ENCODE peak calls at places on chromosomes 11 and 22, in nine cellular contexts. C is astrocyte of the spinal cord; L is transverse colon; Y is uterus; K is AG10803; P is CD8-positive, alpha-beta T cell; J is fibroblast of villous mesenchyme; Z is heart left ventricle; A is BE2C. M is an unnamed sample.

GRCh38 chr22:27107824-27108223 is 450.4 kb downstream of the MIAT start:
- DNase-seq in C (peak; percentile 91), L (peak; percentile 45), Y (peak; percentile 80), K (peak; percentile 96), P (peak; percentile 19), J (peak; percentile 93), Z (peak; percentile 78), A (peak; percentile 91), M (peak; percentile 87)

GRCh38 chr11:9095421-9095820 is 4.0 kb upstream of the SCUBE2 start:
- DNase-seq in C (no peak), L (peak; percentile 15), Y (no peak), K (no peak), P (no peak), J (no peak), Z (no peak), A (no peak), M (no peak)

GRCh38 chr22:22565991-22566390 is 6.9 kb upstream of the PRAME start:
- DNase-seq in C (no peak), L (no peak), Y (no peak), K (no peak), P (no peak), J (peak; percentile 60), Z (no peak), A (no peak), M (peak; percentile 67)

GRCh38 chr11:2780850-2781412 is 81.1 kb upstream of the KCNQ1OT1 start:
- DNase-seq in C (no peak), L (peak; percentile 2), Y (no peak), K (no peak), P (peak; percentile 2), J (no peak), Z (peak; percentile 18), A (no peak), M (no peak)

GRCh38 chr11:71580057-71581003 is 2.3 kb downstream of the KRTAP5-11 start:
- DNase-seq in C (peak; percentile 70), L (peak; percentile 58), Y (peak; percentile 24), K (peak; percentile 80), P (peak; percentile 18), J (peak; percentile 59), Z (peak; percentile 72), A (peak; percentile 74), M (peak; percentile 92)

GRCh38 chr22:35517207-35517606 is 23.4 kb upstream of the RASD2 start:
- DNase-seq in C (no peak), L (no peak), Y (no peak), K (no peak), P (no peak), J (no peak), Z (no peak), A (no peak), M (no peak)

GRCh38 chr11:66069715-66070603 is at the start of gene PACS1:
- DNase-seq in C (peak; percentile 76), L (peak; percentile 76), Y (peak; percentile 79), K (peak; percentile 91), P (peak; percentile 82), J (peak; percentile 84), Z (peak; percentile 90), A (peak; percentile 72), M (peak; percentile 74)

GRCh38 chr22:39349506-39349966 is 255 bp upstream of the SYNGR1 start:
- DNase-seq in C (no peak), L (peak; percentile 27), Y (peak; percentile 49), K (no peak), P (peak; percentile 16), J (no peak), Z (no peak), A (peak; percentile 65), M (no peak)

GRCh38 chr11:75768909-75769771 is 562 bp downstream of the DGAT2 start:
- DNase-seq in C (no peak), L (no peak), Y (no peak), K (no peak), P (no peak), J (no peak), Z (no peak), A (no peak), M (no peak)

GRCh38 chr11:72574046-72574445 is 100.2 kb downstream of the PDE2A start:
- DNase-seq in C (no peak), L (no peak), Y (no peak), K (no peak), P (no peak), J (no peak), Z (no peak), A (peak; percentile 4), M (no peak)

GRCh38 chr22:43796567-43796966 is 15.5 kb downstream of the EFCAB6 start:
- DNase-seq in C (peak; percentile 29), L (no peak), Y (no peak), K (peak; percentile 70), P (no peak), J (peak; percentile 58), Z (no peak), A (no peak), M (peak; percentile 58)

GRCh38 chr11:65041206-65042035 is at the start of gene SAC3D1:
- DNase-seq in C (no peak), L (peak; percentile 73), Y (no peak), K (no peak), P (no peak), J (no peak), Z (no peak), A (no peak), M (no peak)

GRCh38 chr11:57777969-57778317 is 16.3 kb downstream of the CTNND1 start:
- DNase-seq in C (peak; percentile 51), L (peak; percentile 79), Y (no peak), K (no peak), P (no peak), J (peak; percentile 56), Z (peak; percentile 35), A (no peak), M (peak; percentile 60)
- H3K4me3 ChIP-seq in C (peak overlapping the region; percentile 9), L (peak overlapping the region; percentile 14), Y (no peak overlapping the region), K (peak overlapping the region; percentile 30), P (no peak overlapping the region), J (peak overlapping the region; percentile 43), Z (peak overlapping the region; percentile 17), A (peak overlapping the region; percentile 6), M (peak overlapping the region; percentile 13)

DNA sequence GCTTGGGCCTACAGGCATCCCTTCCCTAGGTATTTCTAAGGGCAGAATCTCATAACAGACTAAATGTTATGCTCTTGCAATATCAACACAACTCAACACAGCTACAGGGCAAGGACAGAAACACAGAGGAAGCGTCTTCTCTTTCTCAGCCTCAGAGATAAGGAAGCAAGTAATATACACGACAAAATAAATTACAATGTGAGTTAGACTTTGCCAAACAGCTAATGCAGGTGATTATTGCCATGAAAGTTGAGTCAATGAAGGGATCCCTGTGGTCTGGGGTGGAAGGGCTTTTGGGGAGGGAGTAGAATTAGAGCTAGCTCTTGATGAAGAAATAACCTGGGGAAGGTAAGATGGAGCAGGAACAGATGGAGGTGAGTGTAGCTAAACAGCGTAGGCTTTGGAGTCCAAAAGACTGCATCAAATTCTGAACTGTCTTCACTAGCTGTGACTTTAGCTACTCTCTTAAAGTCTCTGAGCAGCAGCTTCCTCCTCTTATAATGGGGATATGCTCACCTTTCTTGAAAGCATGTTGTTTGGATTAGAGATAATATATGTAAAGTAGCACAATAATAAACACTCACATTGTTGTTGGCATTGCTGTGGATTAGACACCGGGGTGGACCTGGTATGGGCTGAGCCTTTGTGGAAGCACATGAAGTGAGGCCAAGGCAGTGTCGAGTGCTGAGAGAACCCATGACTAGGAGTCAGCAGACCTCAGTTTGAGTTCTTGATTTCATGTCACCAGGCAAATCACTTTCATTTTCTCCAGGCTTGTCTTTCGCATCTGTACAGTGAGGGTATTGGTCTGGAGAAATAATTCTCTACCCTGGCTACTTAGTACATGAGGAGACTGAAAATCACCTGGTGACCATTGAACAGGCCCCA is 41.0 kb upstream of the AQP11 start:
- DNase-seq in C (no peak), L (no peak), Y (no peak), K (no peak), P (no peak), J (no peak), Z (no peak), A (no peak), M (no peak)
- H3K4me3 ChIP-seq in C (no peak overlapping the region), L (no peak overlapping the region), Y (no peak overlapping the region), K (no peak overlapping the region), P (no peak overlapping the region), J (no peak overlapping the region), Z (no peak overlapping the region), A (no peak overlapping the region), M (no peak overlapping the region)

GRCh38 chr11:56740107-56740506 is 8.4 kb downstream of the OR9G4 start:
- DNase-seq in C (no peak), L (no peak), Y (no peak), K (no peak), P (no peak), J (no peak), Z (no peak), A (no peak), M (no peak)
- H3K4me3 ChIP-seq in C (no peak overlapping the region), L (no peak overlapping the region), Y (no peak overlapping the region), K (no peak overlapping the region), P (no peak overlapping the region), J (no peak overlapping the region), Z (no peak overlapping the region), A (no peak overlapping the region), M (no peak overlapping the region)

GRCh38 chr11:94737171-94737611 is 31.0 kb upstream of the AMOTL1 start:
- DNase-seq in C (peak; percentile 44), L (no peak), Y (no peak), K (peak; percentile 64), P (no peak), J (peak; percentile 76), Z (no peak), A (no peak), M (peak; percentile 25)
- H3K4me3 ChIP-seq in C (no peak overlapping the region), L (no peak overlapping the region), Y (no peak overlapping the region), K (no peak overlapping the region), P (no peak overlapping the region), J (no peak overlapping the region), Z (no peak overlapping the region), A (no peak overlapping the region), M (no peak overlapping the region)

DNA sequence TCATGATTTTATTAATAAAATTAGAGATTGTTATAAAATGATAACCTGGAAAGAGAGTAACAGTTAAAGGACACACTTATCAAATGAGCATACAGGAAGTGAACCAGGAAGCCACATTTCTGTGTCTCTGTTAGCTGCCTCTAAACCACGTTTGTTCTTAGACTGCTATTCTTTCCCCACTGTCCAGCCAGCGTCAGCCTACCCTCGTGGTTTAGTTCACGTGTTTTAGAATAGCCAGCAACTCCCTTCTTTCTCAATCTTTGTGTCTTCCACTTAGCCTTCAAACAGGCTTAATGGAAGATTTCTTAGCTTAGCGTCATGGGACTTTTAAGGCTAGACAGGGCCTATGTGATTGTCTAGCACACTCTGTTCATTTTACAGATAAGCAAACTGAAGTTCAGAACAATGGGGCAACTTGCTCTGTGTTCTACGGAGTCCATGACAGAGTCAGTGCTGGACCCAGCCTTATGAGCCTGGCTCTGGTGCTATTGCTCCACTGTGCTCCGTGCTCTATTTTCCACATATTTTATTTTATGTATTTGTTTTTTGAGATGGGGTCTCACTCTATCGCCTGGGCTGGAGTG is 27.2 kb downstream of the GRAMD1B start:
- DNase-seq in C (no peak), L (peak; percentile 41), Y (no peak), K (no peak), P (peak; percentile 13), J (peak; percentile 8), Z (peak; percentile 44), A (no peak), M (peak; percentile 55)
- H3K4me3 ChIP-seq in C (no peak overlapping the region), L (no peak overlapping the region), Y (no peak overlapping the region), K (no peak overlapping the region), P (no peak overlapping the region), J (no peak overlapping the region), Z (no peak overlapping the region), A (no peak overlapping the region), M (no peak overlapping the region)

M was measured in cardiac fibroblast.